ENCODE peak calls at places on chromosomes 6 and 20, in six cellular contexts. N, Q, M, K, D and B are unnamed samples.
A peak's percentile ranks its signal among the peaks of the same experiment; 100 is the strongest.

GRCh38 chr6:151284012-151284411 is 44.2 kb downstream of the AKAP12 start:
- DNase-seq in M (no peak), D (no peak), Q (peak; percentile 50), K (no peak), N (no peak), B (no peak)

GRCh38 chr6:193773-194310 is 98.4 kb upstream of the DUSP22 start:
- DNase-seq in N (no peak), M (peak; percentile 86), D (peak; percentile 72), K (no peak), Q (no peak), B (no peak)

GRCh38 chr6:131288214-131288613 is 152.9 kb downstream of the AKAP7 start:
- DNase-seq in N (no peak), Q (no peak), K (no peak), M (no peak), D (no peak), B (no peak)

GRCh38 chr6:21593927-21594421 is 423 bp downstream of the SOX4 start:
- DNase-seq in M (peak; percentile 41), K (peak; percentile 59), Q (no peak), N (no peak), D (peak; percentile 55), B (peak; percentile 47)

GRCh38 chr20:53926428-53927028 is 143.9 kb downstream of the BCAS1 start:
- DNase-seq in K (peak; percentile 41), Q (peak; percentile 88), N (no peak), D (peak; percentile 95), M (peak; percentile 34), B (no peak)

GRCh38 chr20:57322476-57322875 is 7.1 kb upstream of the SPO11 start:
- DNase-seq in Q (no peak), K (no peak), N (no peak), M (no peak), D (no peak), B (no peak)

GRCh38 chr20:38321959-38322598 is 18.1 kb downstream of the BPI start:
- DNase-seq in K (peak; percentile 44), N (no peak), M (peak; percentile 5), Q (no peak), D (no peak), B (no peak)

GRCh38 chr6:163741342-163741741 is 326.8 kb downstream of the QKI start:
- DNase-seq in M (no peak), K (no peak), Q (no peak), N (no peak), D (no peak), B (no peak)

GRCh38 chr6:96789871-96790270 is 47.4 kb downstream of the GPR63 start:
- DNase-seq in M (no peak), K (no peak), Q (no peak), N (no peak), D (no peak), B (no peak)

GRCh38 chr20:41594514-41595322 is 23.5 kb downstream of the CHD6 start:
- DNase-seq in N (no peak), D (no peak), K (no peak), M (no peak), Q (no peak), B (no peak)

GRCh38 chr20:62841705-62842212 is 19.9 kb downstream of the TCFL5 start:
- DNase-seq in D (no peak), M (no peak), K (no peak), N (no peak), Q (no peak), B (no peak)

GRCh38 chr20:49685809-49686208 is 27.9 kb downstream of the B4GALT5 start:
- DNase-seq in M (no peak), D (no peak), N (no peak), K (no peak), Q (no peak), B (no peak)

GRCh38 chr6:154292066-154292465 is 64.5 kb downstream of the IPCEF1 start:
- DNase-seq in M (no peak), N (no peak), Q (no peak), D (no peak), K (no peak), B (no peak)

GRCh38 chr6:43934183-43934802 is 164.3 kb downstream of the VEGFA start:
- DNase-seq in Q (no peak), M (no peak), K (no peak), D (no peak), N (no peak), B (no peak)

GRCh38 chr6:37057678-37058077 is 52.2 kb downstream of the FGD2 start:
- DNase-seq in Q (no peak), N (no peak), K (no peak), D (no peak), M (no peak), B (no peak)

GRCh38 chr6:109091314-109092009 is 3.2 kb downstream of the SESN1 start:
- DNase-seq in N (peak; percentile 85), Q (no peak), M (peak; percentile 14), D (no peak), K (no peak), B (no peak)

GRCh38 chr20:41258489-41258888 is 59.0 kb downstream of the ZHX3 start:
- DNase-seq in D (no peak), K (no peak), M (no peak), Q (no peak), N (no peak), B (no peak)

GRCh38 chr6:6684365-6684833 is 95.9 kb downstream of the LY86 start:
- DNase-seq in K (no peak), M (peak; percentile 33), D (no peak), Q (no peak), N (no peak), B (no peak)

GRCh38 chr6:118717106-118717505 is 65.7 kb upstream of the CEP85L start:
- DNase-seq in D (no peak), N (no peak), Q (no peak), M (no peak), K (no peak), B (no peak)

GRCh38 chr20:39878809-39879208 is 810.2 kb downstream of the MAFB start:
- DNase-seq in N (no peak), Q (peak; percentile 55), K (no peak), M (no peak), D (no peak), B (no peak)

GRCh38 chr20:39875493-39876110 is 813.4 kb downstream of the MAFB start:
- DNase-seq in M (no peak), K (no peak), Q (no peak), D (no peak), N (no peak), B (no peak)

GRCh38 chr20:39877792-39878191 is 811.2 kb downstream of the MAFB start:
- DNase-seq in K (no peak), M (no peak), N (no peak), D (no peak), Q (no peak), B (no peak)

GRCh38 chr20:39878321-39878720 is 810.7 kb downstream of the MAFB start:
- DNase-seq in K (no peak), N (no peak), Q (no peak), M (no peak), D (no peak), B (no peak)

GRCh38 chr20:39876974-39877615 is 811.9 kb downstream of the MAFB start:
- DNase-seq in K (no peak), D (no peak), N (no peak), M (no peak), Q (no peak), B (no peak)
- H3K9me3 ChIP-seq in K (no peaks in the 10 kb centered on the region), D (no peaks in the 10 kb centered on the region), N (no peaks in the 10 kb centered on the region), M (no peaks in the 10 kb centered on the region), Q (no peaks in the 10 kb centered on the region), B (no peaks in the 10 kb centered on the region)

DNA sequence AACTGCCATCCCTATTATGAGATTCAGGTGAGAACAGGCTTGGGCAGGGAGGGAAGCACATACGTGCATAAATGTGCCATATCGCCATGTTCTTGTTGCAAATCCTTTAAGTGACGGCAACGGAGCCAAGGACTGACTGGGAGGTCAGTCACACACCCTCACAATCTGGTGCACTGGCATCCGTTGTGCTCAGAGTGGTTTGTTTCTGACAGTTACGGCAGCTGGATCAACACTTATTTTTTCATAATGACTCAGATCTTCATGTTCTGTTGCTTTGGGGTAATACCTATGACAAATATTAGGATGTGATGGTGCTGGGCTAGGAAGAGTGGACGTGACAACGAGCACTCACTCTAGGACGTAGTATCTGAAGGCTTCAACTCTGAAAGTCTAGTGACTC is 56.2 kb upstream of the PREP start:
- DNase-seq in N (no peak), Q (peak; percentile 77), M (peak; percentile 45), D (no peak), K (no peak), B (no peak)
- H3K4me3 ChIP-seq in N (no peak overlapping the region), Q (no peak overlapping the region), M (peak overlapping the region; percentile 69), D (no peak overlapping the region), K (no peak overlapping the region), B (no peak overlapping the region)

DNA sequence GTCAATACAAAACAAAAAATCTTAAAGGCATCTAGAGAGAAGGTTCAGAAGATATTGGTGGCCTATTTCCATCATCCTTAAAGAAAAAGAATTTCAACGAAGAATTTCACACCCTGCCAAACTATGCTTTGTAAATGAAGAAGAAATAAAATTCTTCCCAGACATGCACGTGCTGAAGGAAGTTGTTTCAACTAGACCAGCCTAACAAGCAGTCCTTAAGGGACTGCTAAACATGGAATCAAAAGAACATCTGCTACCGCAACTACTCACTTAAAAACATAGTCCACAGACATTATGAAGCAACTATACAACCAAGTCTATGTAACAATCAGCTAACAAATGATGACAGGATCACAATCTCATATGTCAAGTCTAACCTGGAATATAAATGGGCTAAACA is 584.9 kb upstream of the PTCHD4 start:
- DNase-seq in M (no peak), K (no peak), N (no peak), D (no peak), Q (no peak), B (no peak)
- H3K9me3 ChIP-seq in M (peaks cover 25% of the 10 kb centered on the region), K (peaks cover 10% of the 10 kb centered on the region), N (no peaks in the 10 kb centered on the region), D (peaks cover under 1% of the 10 kb centered on the region), Q (no peaks in the 10 kb centered on the region), B (no peaks in the 10 kb centered on the region)

DNA sequence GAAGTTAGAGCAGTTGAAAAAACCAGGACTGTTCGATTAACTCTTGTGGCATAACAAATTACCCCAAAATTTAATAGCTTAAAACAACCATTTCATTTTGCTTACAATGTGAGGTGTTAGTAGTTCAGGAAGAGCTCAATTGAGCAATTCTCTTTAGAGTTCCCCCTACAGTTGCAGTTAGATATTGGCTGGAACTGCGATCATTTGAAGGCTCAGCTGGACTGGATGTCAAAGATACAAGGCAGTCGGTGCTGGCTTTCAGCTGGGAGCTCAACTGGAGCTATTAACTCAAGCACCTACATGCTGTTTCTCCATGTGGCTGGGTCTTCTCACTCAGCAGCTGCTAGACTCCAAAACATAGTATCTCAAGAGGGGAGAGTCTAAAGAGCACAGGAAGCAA is 96.0 kb upstream of the LOC128125822 start:
- DNase-seq in D (no peak), N (peak; percentile 43), K (no peak), Q (no peak), M (no peak), B (no peak)
- H3K4me3 ChIP-seq in D (no peak overlapping the region), N (no peak overlapping the region), K (no peak overlapping the region), Q (no peak overlapping the region), M (no peak overlapping the region), B (no peak overlapping the region)